ENCODE peak calls at places on chromosomes 6 and 20, in seven cellular contexts. One of them, this sample, is unnamed.

GRCh38 chr6:152605901-152606390 is 31.2 kb downstream of the SYNE1 start:
- DNase-seq in stimulated activated effector memory CD8-positive, alpha-beta T cell treated with anti-CD3 and anti-CD28 coated beads, Interleukin-12 subunit alpha, Interleukin-12 subunit beta, amount 100 ng/mL, for 72 hours: no peak
- DNase-seq in HFFc6: no peak
- DNase-seq in HCEC 1CT: no peak
- DNase-seq in A172: no peak
- DNase-seq in HuH-7: no peak
- DNase-seq in NCI-H1092 treated with DMSO at 0.1 percent for 48 hours: no peak
- DNase-seq in this sample: no peak

GRCh38 chr20:17614812-17615644 is 45.2 kb downstream of the DSTN start:
- DNase-seq in stimulated activated effector memory CD8-positive, alpha-beta T cell treated with anti-CD3 and anti-CD28 coated beads, Interleukin-12 subunit alpha, Interleukin-12 subunit beta, amount 100 ng/mL, for 72 hours: no peak
- DNase-seq in HFFc6: no peak
- DNase-seq in HCEC 1CT: no peak
- DNase-seq in A172: no peak
- DNase-seq in HuH-7: peak; percentile 29
- DNase-seq in NCI-H1092 treated with DMSO at 0.1 percent for 48 hours: no peak
- DNase-seq in this sample: no peak

GRCh38 chr6:19697744-19698290 is 139.4 kb upstream of the ID4 start:
- DNase-seq in stimulated activated effector memory CD8-positive, alpha-beta T cell treated with anti-CD3 and anti-CD28 coated beads, Interleukin-12 subunit alpha, Interleukin-12 subunit beta, amount 100 ng/mL, for 72 hours: no peak
- DNase-seq in HFFc6: peak; percentile 84
- DNase-seq in HCEC 1CT: peak; percentile 82
- DNase-seq in A172: peak; percentile 77
- DNase-seq in HuH-7: no peak
- DNase-seq in NCI-H1092 treated with DMSO at 0.1 percent for 48 hours: no peak
- DNase-seq in this sample: no peak

GRCh38 chr6:105302617-105303128 is 100.2 kb downstream of the PREP start:
- DNase-seq in stimulated activated effector memory CD8-positive, alpha-beta T cell treated with anti-CD3 and anti-CD28 coated beads, Interleukin-12 subunit alpha, Interleukin-12 subunit beta, amount 100 ng/mL, for 72 hours: no peak
- DNase-seq in HFFc6: no peak
- DNase-seq in HCEC 1CT: no peak
- DNase-seq in A172: no peak
- DNase-seq in HuH-7: no peak
- DNase-seq in NCI-H1092 treated with DMSO at 0.1 percent for 48 hours: no peak
- DNase-seq in this sample: no peak

GRCh38 chr20:51366155-51366886 is 176.2 kb downstream of the NFATC2 start:
- DNase-seq in stimulated activated effector memory CD8-positive, alpha-beta T cell treated with anti-CD3 and anti-CD28 coated beads, Interleukin-12 subunit alpha, Interleukin-12 subunit beta, amount 100 ng/mL, for 72 hours: no peak
- DNase-seq in HFFc6: peak; percentile 100
- DNase-seq in HCEC 1CT: peak; percentile 100
- DNase-seq in A172: peak; percentile 100
- DNase-seq in HuH-7: no peak
- DNase-seq in NCI-H1092 treated with DMSO at 0.1 percent for 48 hours: no peak
- DNase-seq in this sample: peak; percentile 73

GRCh38 chr6:222468-222867 is 69.8 kb upstream of the DUSP22 start:
- DNase-seq in stimulated activated effector memory CD8-positive, alpha-beta T cell treated with anti-CD3 and anti-CD28 coated beads, Interleukin-12 subunit alpha, Interleukin-12 subunit beta, amount 100 ng/mL, for 72 hours: no peak
- DNase-seq in HFFc6: no peak
- DNase-seq in HCEC 1CT: no peak
- DNase-seq in A172: no peak
- DNase-seq in HuH-7: no peak
- DNase-seq in NCI-H1092 treated with DMSO at 0.1 percent for 48 hours: no peak
- DNase-seq in this sample: no peak

GRCh38 chr6:134609862-134610261 is 291.9 kb upstream of the SGK1 start:
- DNase-seq in stimulated activated effector memory CD8-positive, alpha-beta T cell treated with anti-CD3 and anti-CD28 coated beads, Interleukin-12 subunit alpha, Interleukin-12 subunit beta, amount 100 ng/mL, for 72 hours: no peak
- DNase-seq in HFFc6: no peak
- DNase-seq in HCEC 1CT: no peak
- DNase-seq in A172: no peak
- DNase-seq in HuH-7: no peak
- DNase-seq in NCI-H1092 treated with DMSO at 0.1 percent for 48 hours: no peak
- DNase-seq in this sample: no peak

GRCh38 chr20:11540558-11540957 is 377.1 kb upstream of the BTBD3 start:
- DNase-seq in stimulated activated effector memory CD8-positive, alpha-beta T cell treated with anti-CD3 and anti-CD28 coated beads, Interleukin-12 subunit alpha, Interleukin-12 subunit beta, amount 100 ng/mL, for 72 hours: no peak
- DNase-seq in HFFc6: no peak
- DNase-seq in HCEC 1CT: no peak
- DNase-seq in A172: no peak
- DNase-seq in HuH-7: no peak
- DNase-seq in NCI-H1092 treated with DMSO at 0.1 percent for 48 hours: no peak
- DNase-seq in this sample: no peak

GRCh38 chr6:25413506-25413905 is 134.3 kb downstream of the CARMIL1 start:
- DNase-seq in stimulated activated effector memory CD8-positive, alpha-beta T cell treated with anti-CD3 and anti-CD28 coated beads, Interleukin-12 subunit alpha, Interleukin-12 subunit beta, amount 100 ng/mL, for 72 hours: no peak
- DNase-seq in HFFc6: no peak
- DNase-seq in HCEC 1CT: no peak
- DNase-seq in A172: no peak
- DNase-seq in HuH-7: no peak
- DNase-seq in NCI-H1092 treated with DMSO at 0.1 percent for 48 hours: no peak
- DNase-seq in this sample: no peak

GRCh38 chr20:61998343-61999121 is 67.1 kb downstream of the TAF4 start:
- DNase-seq in stimulated activated effector memory CD8-positive, alpha-beta T cell treated with anti-CD3 and anti-CD28 coated beads, Interleukin-12 subunit alpha, Interleukin-12 subunit beta, amount 100 ng/mL, for 72 hours: no peak
- DNase-seq in HFFc6: no peak
- DNase-seq in HCEC 1CT: no peak
- DNase-seq in A172: no peak
- DNase-seq in HuH-7: no peak
- DNase-seq in NCI-H1092 treated with DMSO at 0.1 percent for 48 hours: no peak
- DNase-seq in this sample: no peak

GRCh38 chr20:35404614-35405259 is 7.0 kb downstream of the UQCC1 start:
- DNase-seq in stimulated activated effector memory CD8-positive, alpha-beta T cell treated with anti-CD3 and anti-CD28 coated beads, Interleukin-12 subunit alpha, Interleukin-12 subunit beta, amount 100 ng/mL, for 72 hours: no peak
- DNase-seq in HFFc6: no peak
- DNase-seq in HCEC 1CT: no peak
- DNase-seq in A172: no peak
- DNase-seq in HuH-7: no peak
- DNase-seq in NCI-H1092 treated with DMSO at 0.1 percent for 48 hours: no peak
- DNase-seq in this sample: no peak

GRCh38 chr6:158008894-158009891 is 27.5 kb downstream of the SYNJ2 start:
- DNase-seq in stimulated activated effector memory CD8-positive, alpha-beta T cell treated with anti-CD3 and anti-CD28 coated beads, Interleukin-12 subunit alpha, Interleukin-12 subunit beta, amount 100 ng/mL, for 72 hours: no peak
- DNase-seq in HFFc6: peak; percentile 77
- DNase-seq in HCEC 1CT: peak; percentile 46
- DNase-seq in A172: peak; percentile 33
- DNase-seq in HuH-7: no peak
- DNase-seq in NCI-H1092 treated with DMSO at 0.1 percent for 48 hours: peak; percentile 74
- DNase-seq in this sample: peak; percentile 79

GRCh38 chr6:167956983-167957492 is 40.4 kb upstream of the KIF25 start:
- DNase-seq in stimulated activated effector memory CD8-positive, alpha-beta T cell treated with anti-CD3 and anti-CD28 coated beads, Interleukin-12 subunit alpha, Interleukin-12 subunit beta, amount 100 ng/mL, for 72 hours: no peak
- DNase-seq in HFFc6: no peak
- DNase-seq in HCEC 1CT: peak; percentile 17
- DNase-seq in A172: no peak
- DNase-seq in HuH-7: no peak
- DNase-seq in NCI-H1092 treated with DMSO at 0.1 percent for 48 hours: no peak
- DNase-seq in this sample: peak; percentile 58

GRCh38 chr6:72950114-72950860 is 275.0 kb downstream of the KHDC1L start:
- DNase-seq in stimulated activated effector memory CD8-positive, alpha-beta T cell treated with anti-CD3 and anti-CD28 coated beads, Interleukin-12 subunit alpha, Interleukin-12 subunit beta, amount 100 ng/mL, for 72 hours: no peak
- DNase-seq in HFFc6: peak; percentile 89
- DNase-seq in HCEC 1CT: peak; percentile 94
- DNase-seq in A172: peak; percentile 80
- DNase-seq in HuH-7: no peak
- DNase-seq in NCI-H1092 treated with DMSO at 0.1 percent for 48 hours: no peak
- DNase-seq in this sample: peak; percentile 42

GRCh38 chr6:27296106-27296783 is 15.8 kb downstream of the POM121L2 start:
- DNase-seq in stimulated activated effector memory CD8-positive, alpha-beta T cell treated with anti-CD3 and anti-CD28 coated beads, Interleukin-12 subunit alpha, Interleukin-12 subunit beta, amount 100 ng/mL, for 72 hours: no peak
- DNase-seq in HFFc6: peak; percentile 46
- DNase-seq in HCEC 1CT: peak; percentile 53
- DNase-seq in A172: peak; percentile 60
- DNase-seq in HuH-7: no peak
- DNase-seq in NCI-H1092 treated with DMSO at 0.1 percent for 48 hours: no peak
- DNase-seq in this sample: peak; percentile 54

GRCh38 chr20:61349447-61350165 is 97.5 kb downstream of the CDH4 start:
- DNase-seq in stimulated activated effector memory CD8-positive, alpha-beta T cell treated with anti-CD3 and anti-CD28 coated beads, Interleukin-12 subunit alpha, Interleukin-12 subunit beta, amount 100 ng/mL, for 72 hours: no peak
- DNase-seq in HFFc6: no peak
- DNase-seq in HCEC 1CT: no peak
- DNase-seq in A172: no peak
- DNase-seq in HuH-7: no peak
- DNase-seq in NCI-H1092 treated with DMSO at 0.1 percent for 48 hours: no peak
- DNase-seq in this sample: no peak

GRCh38 chr20:24389686-24390085 is 79.7 kb upstream of the SYNDIG1 start:
- DNase-seq in stimulated activated effector memory CD8-positive, alpha-beta T cell treated with anti-CD3 and anti-CD28 coated beads, Interleukin-12 subunit alpha, Interleukin-12 subunit beta, amount 100 ng/mL, for 72 hours: no peak
- DNase-seq in HFFc6: no peak
- DNase-seq in HCEC 1CT: no peak
- DNase-seq in A172: no peak
- DNase-seq in HuH-7: no peak
- DNase-seq in NCI-H1092 treated with DMSO at 0.1 percent for 48 hours: no peak
- DNase-seq in this sample: no peak

GRCh38 chr20:41005361-41005729 is 23.3 kb upstream of the TOP1 start:
- DNase-seq in stimulated activated effector memory CD8-positive, alpha-beta T cell treated with anti-CD3 and anti-CD28 coated beads, Interleukin-12 subunit alpha, Interleukin-12 subunit beta, amount 100 ng/mL, for 72 hours: no peak
- DNase-seq in HFFc6: peak; percentile 90
- DNase-seq in HCEC 1CT: peak; percentile 99
- DNase-seq in A172: peak; percentile 96
- DNase-seq in HuH-7: no peak
- DNase-seq in NCI-H1092 treated with DMSO at 0.1 percent for 48 hours: no peak
- DNase-seq in this sample: peak; percentile 86

GRCh38 chr6:66103954-66104353 is 396.9 kb upstream of the EYS start:
- DNase-seq in stimulated activated effector memory CD8-positive, alpha-beta T cell treated with anti-CD3 and anti-CD28 coated beads, Interleukin-12 subunit alpha, Interleukin-12 subunit beta, amount 100 ng/mL, for 72 hours: no peak
- DNase-seq in HFFc6: no peak
- DNase-seq in HCEC 1CT: no peak
- DNase-seq in A172: peak; percentile 19
- DNase-seq in HuH-7: no peak
- DNase-seq in NCI-H1092 treated with DMSO at 0.1 percent for 48 hours: no peak
- DNase-seq in this sample: no peak

GRCh38 chr20:6765469-6766058 is 1.9 kb upstream of the BMP2 start:
- DNase-seq in stimulated activated effector memory CD8-positive, alpha-beta T cell treated with anti-CD3 and anti-CD28 coated beads, Interleukin-12 subunit alpha, Interleukin-12 subunit beta, amount 100 ng/mL, for 72 hours: no peak
- DNase-seq in HFFc6: peak; percentile 4
- DNase-seq in HCEC 1CT: peak; percentile 66
- DNase-seq in A172: peak; percentile 42
- DNase-seq in HuH-7: peak; percentile 39
- DNase-seq in NCI-H1092 treated with DMSO at 0.1 percent for 48 hours: peak; percentile 84
- DNase-seq in this sample: peak; percentile 49

GRCh38 chr6:156827382-156827781 is 50.2 kb downstream of the ARID1B start:
- DNase-seq in stimulated activated effector memory CD8-positive, alpha-beta T cell treated with anti-CD3 and anti-CD28 coated beads, Interleukin-12 subunit alpha, Interleukin-12 subunit beta, amount 100 ng/mL, for 72 hours: no peak
- DNase-seq in HFFc6: peak; percentile 6
- DNase-seq in HCEC 1CT: no peak
- DNase-seq in A172: no peak
- DNase-seq in HuH-7: no peak
- DNase-seq in NCI-H1092 treated with DMSO at 0.1 percent for 48 hours: no peak
- DNase-seq in this sample: no peak

GRCh38 chr6:154605207-154605877 is 94.9 kb upstream of the CNKSR3 start:
- DNase-seq in stimulated activated effector memory CD8-positive, alpha-beta T cell treated with anti-CD3 and anti-CD28 coated beads, Interleukin-12 subunit alpha, Interleukin-12 subunit beta, amount 100 ng/mL, for 72 hours: no peak
- DNase-seq in HFFc6: no peak
- DNase-seq in HCEC 1CT: no peak
- DNase-seq in A172: peak; percentile 5
- DNase-seq in HuH-7: no peak
- DNase-seq in NCI-H1092 treated with DMSO at 0.1 percent for 48 hours: no peak
- DNase-seq in this sample: no peak

GRCh38 chr6:38404900-38405556 is 234.7 kb downstream of the BTBD9 start:
- DNase-seq in stimulated activated effector memory CD8-positive, alpha-beta T cell treated with anti-CD3 and anti-CD28 coated beads, Interleukin-12 subunit alpha, Interleukin-12 subunit beta, amount 100 ng/mL, for 72 hours: no peak
- DNase-seq in HFFc6: no peak
- DNase-seq in HCEC 1CT: no peak
- DNase-seq in A172: no peak
- DNase-seq in HuH-7: no peak
- DNase-seq in NCI-H1092 treated with DMSO at 0.1 percent for 48 hours: no peak
- DNase-seq in this sample: peak; percentile 23

GRCh38 chr20:54190200-54190599 is 16.4 kb upstream of the CYP24A1 start:
- DNase-seq in stimulated activated effector memory CD8-positive, alpha-beta T cell treated with anti-CD3 and anti-CD28 coated beads, Interleukin-12 subunit alpha, Interleukin-12 subunit beta, amount 100 ng/mL, for 72 hours: no peak
- DNase-seq in HFFc6: no peak
- DNase-seq in HCEC 1CT: no peak
- DNase-seq in A172: no peak
- DNase-seq in HuH-7: no peak
- DNase-seq in NCI-H1092 treated with DMSO at 0.1 percent for 48 hours: no peak
- DNase-seq in this sample: no peak

GRCh38 chr20:63742381-63743024 is 2.9 kb downstream of the SLC2A4RG start:
- DNase-seq in stimulated activated effector memory CD8-positive, alpha-beta T cell treated with anti-CD3 and anti-CD28 coated beads, Interleukin-12 subunit alpha, Interleukin-12 subunit beta, amount 100 ng/mL, for 72 hours: no peak
- DNase-seq in HFFc6: no peak
- DNase-seq in HCEC 1CT: no peak
- DNase-seq in A172: no peak
- DNase-seq in HuH-7: no peak
- DNase-seq in NCI-H1092 treated with DMSO at 0.1 percent for 48 hours: no peak
- DNase-seq in this sample: peak; percentile 10

GRCh38 chr6:5644523-5645183 is 362.1 kb downstream of the NRN1 start:
- DNase-seq in stimulated activated effector memory CD8-positive, alpha-beta T cell treated with anti-CD3 and anti-CD28 coated beads, Interleukin-12 subunit alpha, Interleukin-12 subunit beta, amount 100 ng/mL, for 72 hours: no peak
- DNase-seq in HFFc6: no peak
- DNase-seq in HCEC 1CT: no peak
- DNase-seq in A172: no peak
- DNase-seq in HuH-7: no peak
- DNase-seq in NCI-H1092 treated with DMSO at 0.1 percent for 48 hours: no peak
- DNase-seq in this sample: no peak

This sample was measured in hepatocyte.